ENCODE peak calls at places on chromosomes 11 and 22, in four cellular contexts. Y, T, O and R are unnamed samples.

GRCh38 chr11:40030867-40031266 is 1428.6 kb downstream of the LRRC4C start:
- DNase-seq in Y (no peak), T (peak; percentile 15), O (no peak), R (no peak)

GRCh38 chr11:78050964-78051831 is 12.5 kb upstream of the THRSP start:
- DNase-seq in Y (no peak), T (no peak), O (no peak), R (no peak)

GRCh38 chr11:77871855-77872254 is 50.9 kb downstream of the AAMDC start:
- DNase-seq in Y (no peak), T (no peak), O (no peak), R (no peak)

GRCh38 chr11:74434528-74434927 is 32.8 kb downstream of the KCNE3 start:
- DNase-seq in Y (no peak), T (no peak), O (no peak), R (no peak)

GRCh38 chr11:107799245-107799859 is 59.2 kb downstream of the SLC35F2 start:
- DNase-seq in Y (peak; percentile 82), T (peak; percentile 35), O (peak; percentile 76), R (peak; percentile 86)

GRCh38 chr11:75277211-75277805 is 36.7 kb downstream of the TPBGL start:
- DNase-seq in Y (peak; percentile 13), T (no peak), O (peak; percentile 18), R (no peak)

GRCh38 chr11:43738600-43739409 is 58.3 kb downstream of the HSD17B12 start:
- DNase-seq in Y (no peak), T (no peak), O (no peak), R (peak; percentile 87)

GRCh38 chr11:43410394-43410793 is 51.7 kb downstream of the TTC17 start:
- DNase-seq in Y (no peak), T (no peak), O (no peak), R (no peak)

GRCh38 chr22:39306456-39307361 is 12.7 kb downstream of the RPL3 start:
- DNase-seq in Y (peak; percentile 54), T (no peak), O (no peak), R (no peak)

GRCh38 chr11:35288817-35289541 is 130.4 kb downstream of the SLC1A2 start:
- DNase-seq in Y (no peak), T (no peak), O (no peak), R (no peak)

GRCh38 chr22:23086787-23087186 is 16.5 kb downstream of the GNAZ start:
- DNase-seq in Y (no peak), T (no peak), O (no peak), R (no peak)

GRCh38 chr11:44593194-44593593 is 27.7 kb downstream of the CD82 start:
- DNase-seq in Y (no peak), T (no peak), O (no peak), R (no peak)

GRCh38 chr11:111602865-111603632 is 800 bp downstream of the SIK2 start:
- DNase-seq in Y (no peak), T (peak; percentile 46), O (no peak), R (peak; percentile 50)

GRCh38 chr11:63490551-63491239 is at the start of gene PLAAT5:
- DNase-seq in Y (no peak), T (peak; percentile 60), O (peak; percentile 83), R (peak; percentile 81)

GRCh38 chr22:23369054-23369685 is 188.9 kb downstream of the BCR start:
- DNase-seq in Y (no peak), T (no peak), O (no peak), R (no peak)

GRCh38 chr11:96254087-96254486 is 88.9 kb downstream of the MAML2 start:
- DNase-seq in Y (no peak), T (no peak), O (no peak), R (peak; percentile 54)

GRCh38 chr11:57476223-57476882 is 16.0 kb downstream of the RTN4RL2 start:
- DNase-seq in Y (no peak), T (no peak), O (peak; percentile 90), R (peak; percentile 17)

GRCh38 chr11:131486100-131486499 is 115.7 kb downstream of the NTM start:
- DNase-seq in Y (no peak), T (no peak), O (no peak), R (peak; percentile 6)

GRCh38 chr22:29706493-29706892 is 13.3 kb upstream of the CABP7 start:
- DNase-seq in Y (no peak), T (no peak), O (no peak), R (no peak)

GRCh38 chr22:37675930-37676571 is 615 bp downstream of the LGALS1 start:
- DNase-seq in Y (peak; percentile 41), T (no peak), O (no peak), R (no peak)

GRCh38 chr11:61080986-61081590 is 21.2 kb upstream of the CD5 start:
- DNase-seq in Y (no peak), T (no peak), O (no peak), R (no peak)

GRCh38 chr11:2300936-2301630 is 635 bp downstream of the C11orf21 start:
- DNase-seq in Y (no peak), T (no peak), O (peak; percentile 66), R (no peak)

GRCh38 chr11:118098996-118099837 is 12.5 kb upstream of the SMIM35 start:
- DNase-seq in Y (no peak), T (no peak), O (no peak), R (no peak)

GRCh38 chr11:18468962-18469361 is 13.3 kb downstream of the LDHAL6A start:
- DNase-seq in Y (no peak), T (no peak), O (no peak), R (no peak)

GRCh38 chr11:62602141-62603071 is 741 bp upstream of the MTA2 start:
- DNase-seq in Y (peak; percentile 86), T (no peak), O (peak; percentile 93), R (peak; percentile 72)

GRCh38 chr11:57647960-57648776 is 1.5 kb downstream of the YPEL4 start:
- DNase-seq in Y (no peak), T (no peak), O (peak; percentile 69), R (peak; percentile 26)

GRCh38 chr11:35363246-35364100 is 55.9 kb downstream of the SLC1A2 start:
- DNase-seq in Y (peak; percentile 70), T (no peak), O (no peak), R (no peak)

GRCh38 chr22:50734343-50734771 is 3.6 kb upstream of the ACR start:
- DNase-seq in Y (no peak), T (no peak), O (peak; percentile 49), R (no peak)

GRCh38 chr11:118929496-118930151 is 3.9 kb upstream of the BCL9L start:
- DNase-seq in Y (peak; percentile 83), T (peak; percentile 89), O (peak; percentile 97), R (peak; percentile 94)

GRCh38 chr22:47337161-47337621 is 574.7 kb downstream of the TBC1D22A start:
- DNase-seq in Y (no peak), T (no peak), O (no peak), R (no peak)

GRCh38 chr22:47333625-47334024 is 571.2 kb downstream of the TBC1D22A start:
- DNase-seq in Y (no peak), T (no peak), O (no peak), R (peak; percentile 72)

GRCh38 chr22:47335460-47335859 is 573.0 kb downstream of the TBC1D22A start:
- DNase-seq in Y (no peak), T (no peak), O (no peak), R (no peak)

GRCh38 chr22:47334596-47334995 is 572.1 kb downstream of the TBC1D22A start:
- DNase-seq in Y (no peak), T (no peak), O (no peak), R (no peak)

DNA sequence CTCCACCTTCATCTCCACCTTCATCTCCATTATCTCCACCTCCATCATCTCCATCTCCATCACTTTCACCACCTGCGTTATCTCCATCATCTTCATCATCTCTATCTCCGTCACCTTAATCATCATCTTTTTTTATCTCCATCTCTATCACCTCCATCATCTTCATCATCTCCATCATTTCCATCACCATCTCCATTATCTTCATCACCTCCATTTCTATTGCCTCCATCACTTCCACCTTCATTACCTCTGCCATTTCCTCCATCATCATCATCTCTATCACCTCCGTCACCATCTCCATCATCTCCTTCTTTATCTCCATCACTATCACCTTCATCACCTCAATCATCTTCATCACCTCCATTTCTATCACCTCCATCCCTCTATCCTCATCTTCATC is 573.5 kb downstream of the TBC1D22A start:
- DNase-seq in Y (no peak), T (no peak), O (no peak), R (no peak)
- H3K9me3 ChIP-seq in Y (peaks cover 11% of the 10 kb centered on the region), T (no peaks in the 10 kb centered on the region), O (peaks cover 7% of the 10 kb centered on the region), R (no peaks in the 10 kb centered on the region)

GRCh38 chr22:20464096-20464614 is 26.5 kb upstream of the SCARF2 start:
- DNase-seq in Y (no peak), T (no peak), O (peak; percentile 57), R (no peak)
- H3K27ac ChIP-seq in Y (no peak overlapping the region), T (no peak overlapping the region), O (no peak overlapping the region), R (no peak overlapping the region)

DNA sequence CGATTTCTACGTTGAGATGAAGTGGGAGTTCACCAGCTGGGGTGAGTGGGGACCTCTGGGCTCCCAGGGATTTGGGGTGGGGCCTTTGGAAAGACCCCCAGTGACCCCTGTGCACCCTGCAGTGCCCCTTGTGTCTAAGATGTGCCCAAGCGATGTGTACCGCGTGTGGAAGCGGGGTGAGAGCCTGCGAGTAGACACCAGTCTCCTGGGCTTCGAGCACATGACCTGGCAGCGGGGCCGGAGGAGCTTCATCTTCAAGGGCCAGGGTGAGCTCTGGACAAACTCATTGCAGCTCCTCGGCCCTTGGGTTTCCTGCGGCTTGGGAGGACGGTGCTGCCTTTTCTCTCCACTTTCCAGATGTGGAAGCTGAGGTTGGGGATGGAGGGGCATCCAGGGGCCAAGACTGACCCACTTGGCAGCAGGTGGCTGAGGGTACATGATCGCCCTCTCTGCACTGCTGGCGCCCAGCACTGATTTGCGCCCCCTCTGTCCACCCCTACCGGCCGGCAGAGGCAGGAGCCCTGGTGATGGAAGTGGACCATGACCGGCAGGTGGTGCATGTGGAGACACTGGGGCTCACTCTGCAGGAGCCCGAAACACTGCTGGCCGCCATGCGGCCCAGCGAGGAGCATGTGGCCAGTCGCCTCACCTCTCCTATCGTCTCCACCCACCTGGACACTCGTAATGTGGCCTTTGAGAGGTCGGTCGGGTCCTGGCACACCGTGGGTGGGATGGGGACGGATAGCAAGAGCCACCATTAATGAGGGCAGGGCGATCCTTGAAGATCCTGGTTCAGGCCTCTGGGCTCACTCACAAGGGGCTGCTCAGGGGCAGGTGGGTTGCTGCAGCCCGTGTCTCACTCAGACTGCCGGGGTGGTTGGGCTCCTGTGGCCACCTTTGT is 2.6 kb downstream of the ANKRD13D start:
- DNase-seq in Y (no peak), T (no peak), O (peak; percentile 75), R (no peak)
- H3K4me1 ChIP-seq in Y (peaks cover 7% of the 10 kb centered on the region), T (peaks cover 19% of the 10 kb centered on the region), O (peaks cover 12% of the 10 kb centered on the region), R (peaks cover 15% of the 10 kb centered on the region)

GRCh38 chr11:13283636-13284035 is 6.0 kb downstream of the BMAL1 start:
- DNase-seq in Y (no peak), T (no peak), O (no peak), R (no peak)
- H3K9me3 ChIP-seq in Y (no peaks in the 10 kb centered on the region), T (no peaks in the 10 kb centered on the region), O (no peaks in the 10 kb centered on the region), R (no peaks in the 10 kb centered on the region)